ENCODE peak calls at places on chromosomes 13 and 19, in five cellular contexts. A is cardiac muscle cell, D is NB4, S is colonic mucosa, B is thoracic aorta. W is an unnamed sample.
A peak's percentile ranks its signal among the peaks of the same experiment; 100 is the strongest.

GRCh38 chr19:8023371-8023770 is 17.9 kb upstream of the ELAVL1 start:
- DNase-seq in A (no peak), D (no peak), S (no peak), B (no peak), W (no peak)

GRCh38 chr13:44219808-44220544 is 153.6 kb upstream of the SERP2 start:
- DNase-seq in A (no peak), D (no peak), S (no peak), B (no peak), W (no peak)

GRCh38 chr13:44837250-44837649 is 152.0 kb downstream of the NUFIP1 start:
- DNase-seq in A (no peak), D (no peak), S (no peak), B (no peak), W (no peak)

GRCh38 chr19:18541992-18542935 is 1.1 kb downstream of the FKBP8 start:
- DNase-seq in A (peak; percentile 58), D (peak; percentile 23), S (no peak), B (no peak), W (no peak)

GRCh38 chr13:49838989-49839388 is 46.5 kb upstream of the KPNA3 start:
- DNase-seq in A (no peak), D (no peak), S (no peak), B (no peak), W (no peak)

GRCh38 chr13:33275916-33276315 is 9.6 kb downstream of the STARD13 start:
- DNase-seq in A (no peak), D (no peak), S (no peak), B (no peak), W (no peak)

GRCh38 chr13:58991826-58992477 is 1171.8 kb downstream of the DIAPH3 start:
- DNase-seq in A (no peak), D (no peak), S (no peak), B (no peak), W (no peak)

GRCh38 chr13:38566526-38566925 is 120.4 kb upstream of the FREM2 start:
- DNase-seq in A (no peak), D (no peak), S (no peak), B (no peak), W (no peak)

GRCh38 chr13:42747399-42747873 is 33.9 kb upstream of the FAM216B start:
- DNase-seq in A (no peak), D (no peak), S (no peak), B (no peak), W (peak; percentile 87)

GRCh38 chr13:101567841-101568240 is 115.4 kb downstream of the ITGBL1 start:
- DNase-seq in A (no peak), D (no peak), S (no peak), B (no peak), W (no peak)

GRCh38 chr13:68727165-68727564 is 1380.5 kb upstream of the ATXN8OS start:
- DNase-seq in A (no peak), D (no peak), S (no peak), B (no peak), W (peak; percentile 46)

GRCh38 chr13:46315036-46315435 is 72.0 kb downstream of the RUBCNL start:
- DNase-seq in A (no peak), D (no peak), S (no peak), B (no peak), W (no peak)

GRCh38 chr19:55111238-55111831 is 6.1 kb downstream of the PPP1R12C start:
- DNase-seq in A (no peak), D (no peak), S (no peak), B (no peak), W (no peak)

GRCh38 chr19:44775676-44776240 is 1.9 kb upstream of the CBLC start:
- DNase-seq in A (no peak), D (no peak), S (no peak), B (no peak), W (no peak)

GRCh38 chr13:71607575-71607974 is 259.4 kb downstream of the DACH1 start:
- DNase-seq in A (no peak), D (no peak), S (no peak), B (no peak), W (no peak)

GRCh38 chr13:98032168-98032567 is 78.7 kb downstream of the IPO5 start:
- DNase-seq in A (no peak), D (no peak), S (no peak), B (no peak), W (no peak)

GRCh38 chr19:16608290-16608704 is 19.7 kb downstream of the MED26 start:
- DNase-seq in A (no peak), D (peak; percentile 38), S (no peak), B (peak; percentile 46), W (peak; percentile 65)

GRCh38 chr19:4277051-4277700 is 1.9 kb upstream of the SHD start:
- DNase-seq in A (peak; percentile 42), D (no peak), S (no peak), B (no peak), W (no peak)

GRCh38 chr19:51158474-51159129 is 16.5 kb downstream of the SIGLEC7 start:
- DNase-seq in A (peak; percentile 47), D (peak; percentile 74), S (peak; percentile 64), B (no peak), W (no peak)

GRCh38 chr13:30037306-30037705 is 186.9 kb upstream of the UBL3 start:
- DNase-seq in A (peak; percentile 32), D (no peak), S (no peak), B (no peak), W (peak; percentile 35)

GRCh38 chr19:9381367-9381785 is 18.6 kb downstream of the ZNF177 start:
- DNase-seq in A (no peak), D (peak; percentile 16), S (no peak), B (no peak), W (no peak)

GRCh38 chr19:43820098-43820860 is 6.8 kb upstream of the ZNF283 start:
- DNase-seq in A (no peak), D (no peak), S (peak; percentile 41), B (no peak), W (no peak)

GRCh38 chr13:23986619-23987018 is 89.3 kb upstream of the C1QTNF9B start:
- DNase-seq in A (no peak), D (no peak), S (no peak), B (no peak), W (peak; percentile 65)

GRCh38 chr19:35279985-35280821 is 2.1 kb upstream of the HAMP start:
- DNase-seq in A (no peak), D (no peak), S (no peak), B (no peak), W (no peak)

DNA sequence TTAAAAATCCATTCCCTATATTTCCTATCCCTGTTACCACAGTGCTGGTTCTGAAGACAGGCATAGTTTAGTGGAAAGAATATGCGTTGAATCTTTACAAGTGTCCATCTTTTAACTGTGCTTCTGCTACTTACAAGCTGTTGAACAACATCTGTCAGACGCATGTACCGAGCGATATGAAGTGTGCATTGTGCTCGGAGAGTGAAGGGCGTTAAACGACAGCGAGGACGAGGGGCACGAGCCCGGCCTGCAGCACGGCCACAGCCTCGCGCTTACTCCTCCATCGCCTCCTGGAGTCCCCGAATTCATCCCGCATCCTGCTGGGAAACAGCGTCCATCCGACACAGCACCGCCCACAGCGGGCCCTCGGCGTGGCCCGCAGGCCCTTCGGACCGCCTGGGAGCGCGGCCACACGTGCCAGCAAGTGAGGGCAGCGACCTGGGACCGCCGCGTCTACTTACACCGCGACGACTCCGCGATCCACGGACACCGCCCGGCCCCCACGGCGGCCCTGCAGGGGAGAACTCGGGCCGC is 512 bp downstream of the PCID2 start:
- DNase-seq in A (peak; percentile 60), D (peak; percentile 59), S (peak; percentile 50), B (no peak), W (no peak)
- TF ChIP-seq CTCF in A (no peak), D (no peak), S (no peak), B (no peak), W (no peak)

GRCh38 chr19:57606931-57607330 is 7.1 kb upstream of the ZNF134 start:
- DNase-seq in A (no peak), D (no peak), S (no peak), B (no peak), W (no peak)
- H3K4me3 ChIP-seq in A (no peak overlapping the region), D (no peak overlapping the region), S (no peak overlapping the region), B (no peak overlapping the region), W (no peak overlapping the region)

GRCh38 chr13:31053896-31054295 is 107.8 kb downstream of the HSPH1 start:
- DNase-seq in A (no peak), D (no peak), S (no peak), B (no peak), W (no peak)

GRCh38 chr13:31055589-31055988 is 106.1 kb downstream of the HSPH1 start:
- DNase-seq in A (no peak), D (no peak), S (no peak), B (no peak), W (no peak)

GRCh38 chr13:31053098-31053497 is 108.6 kb downstream of the HSPH1 start:
- DNase-seq in A (no peak), D (no peak), S (no peak), B (no peak), W (no peak)

GRCh38 chr13:31054632-31055031 is 107.1 kb downstream of the HSPH1 start:
- DNase-seq in A (no peak), D (no peak), S (no peak), B (no peak), W (no peak)

GRCh38 chr13:31056650-31057275 is 104.9 kb downstream of the HSPH1 start:
- DNase-seq in A (no peak), D (no peak), S (no peak), B (no peak), W (no peak)
- TF ChIP-seq CTCF in A (peak; percentile 30), D (no peak), S (no peak), B (no peak), W (no peak)

DNA sequence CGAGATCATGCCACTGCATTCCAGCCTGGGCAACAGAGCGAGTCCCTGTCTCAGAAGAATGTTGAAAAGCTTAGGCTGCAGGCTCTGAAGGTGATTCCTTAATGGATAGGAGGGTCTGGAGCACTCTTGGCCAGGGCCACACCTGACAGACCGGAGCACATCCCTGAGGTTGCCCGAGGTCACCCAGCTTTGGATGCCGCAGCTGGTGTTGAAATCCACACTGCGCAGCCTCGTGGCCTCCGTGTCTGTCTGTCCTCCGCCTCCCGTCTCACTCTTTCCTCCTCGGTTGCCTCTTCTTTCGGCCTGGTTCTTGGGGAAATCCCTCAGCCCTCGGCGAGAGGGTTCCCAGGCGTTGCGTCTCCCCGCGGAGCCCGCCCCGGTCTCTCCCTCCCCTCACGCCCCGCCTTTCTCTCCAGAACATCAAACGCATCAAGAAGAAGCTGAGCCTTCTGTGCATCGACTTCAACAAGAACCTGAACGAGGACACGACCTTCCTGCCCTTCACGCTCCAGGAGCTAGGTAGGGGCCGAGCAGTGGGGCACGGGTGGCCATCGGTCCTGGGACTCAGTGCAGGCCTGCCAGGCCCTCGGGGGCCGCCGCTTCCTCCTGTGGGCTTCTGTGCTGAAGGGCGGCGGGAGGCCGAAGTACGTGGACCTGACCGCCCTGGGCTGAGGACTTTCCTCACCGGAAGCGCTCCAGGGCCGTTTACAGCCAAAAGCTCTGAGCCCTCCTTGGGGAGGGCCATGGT is 14.1 kb downstream of the THOP1 start:
- DNase-seq in A (no peak), D (no peak), S (no peak), B (no peak), W (no peak)
- H3K4me3 ChIP-seq in A (no peak overlapping the region), D (no peak overlapping the region), S (no peak overlapping the region), B (no peak overlapping the region), W (no peak overlapping the region)